ENCODE peak calls at places on chromosomes 5 and 9, in eight cellular contexts. Q is cardiac muscle cell, V is RPMI7951, W is neural crest cell, G is iris pigment epithelial cell, Y is EL, L is ovary, X is heart left ventricle. T is an unnamed sample.
A peak's percentile ranks its signal among the peaks of the same experiment; 100 is the strongest.

GRCh38 chr5:77103457-77103856 is 16.4 kb upstream of the ZBED3 start:
- DNase-seq in Q (no peak), V (no peak), W (no peak), G (no peak), Y (no peak), L (no peak), X (no peak), T (no peak)

GRCh38 chr5:5374034-5374715 is 48.3 kb upstream of the ICE1 start:
- DNase-seq in Q (peak; percentile 10), V (peak; percentile 79), W (no peak), G (peak; percentile 41), Y (peak; percentile 71), L (no peak), X (peak; percentile 44), T (peak; percentile 85)

GRCh38 chr9:134406366-134407122 is 80.3 kb downstream of the RXRA start:
- DNase-seq in Q (no peak), V (peak; percentile 58), W (no peak), G (no peak), Y (peak; percentile 14), L (no peak), X (no peak), T (no peak)

GRCh38 chr5:156388233-156388632 is 61.3 kb downstream of the SGCD start:
- DNase-seq in Q (no peak), V (no peak), W (no peak), G (no peak), Y (no peak), L (no peak), X (no peak), T (no peak)

GRCh38 chr9:132341177-132341840 is 13.5 kb downstream of the SETX start:
- DNase-seq in Q (no peak), V (no peak), W (no peak), G (no peak), Y (no peak), L (no peak), X (no peak), T (no peak)

GRCh38 chr9:27655454-27655853 is 82.2 kb upstream of the C9orf72 start:
- DNase-seq in Q (no peak), V (no peak), W (no peak), G (no peak), Y (no peak), L (no peak), X (no peak), T (no peak)

GRCh38 chr9:120770923-120771322 is 22.3 kb downstream of the FBXW2 start:
- DNase-seq in Q (no peak), V (no peak), W (no peak), G (no peak), Y (no peak), L (no peak), X (no peak), T (no peak)

GRCh38 chr5:168578006-168578405 is 1.2 kb downstream of the PANK3 start:
- DNase-seq in Q (peak; percentile 28), V (no peak), W (no peak), G (peak; percentile 54), Y (peak; percentile 25), L (no peak), X (no peak), T (peak; percentile 13)

GRCh38 chr5:135878156-135878620 is 17.5 kb downstream of the IL9 start:
- DNase-seq in Q (no peak), V (peak; percentile 9), W (no peak), G (no peak), Y (no peak), L (no peak), X (no peak), T (no peak)

GRCh38 chr9:20355022-20355421 is 267.3 kb downstream of the MLLT3 start:
- DNase-seq in Q (peak; percentile 80), V (peak; percentile 3), W (no peak), G (peak; percentile 87), Y (peak; percentile 85), L (no peak), X (no peak), T (no peak)

GRCh38 chr5:40755093-40755406 is 711 bp downstream of the TTC33 start:
- DNase-seq in Q (peak; percentile 87), V (peak; percentile 76), W (peak; percentile 48), G (peak; percentile 90), Y (peak; percentile 85), L (peak; percentile 60), X (peak; percentile 74), T (peak; percentile 71)

GRCh38 chr9:77291714-77292113 is 114.4 kb downstream of the VPS13A start:
- DNase-seq in Q (peak; percentile 25), V (peak; percentile 34), W (no peak), G (peak; percentile 59), Y (peak; percentile 55), L (no peak), X (no peak), T (peak; percentile 52)

GRCh38 chr5:174323878-174324281 is 278.4 kb downstream of the NSG2 start:
- DNase-seq in Q (peak; percentile 58), V (peak; percentile 65), W (peak; percentile 30), G (peak; percentile 60), Y (peak; percentile 44), L (no peak), X (no peak), T (peak; percentile 68)

GRCh38 chr5:175385691-175386360 is 58.2 kb downstream of the DRD1 start:
- DNase-seq in Q (no peak), V (peak; percentile 24), W (no peak), G (no peak), Y (peak; percentile 18), L (no peak), X (no peak), T (no peak)

GRCh38 chr9:106866243-106866642 is 3.3 kb downstream of the ZNF462 start:
- DNase-seq in Q (no peak), V (no peak), W (no peak), G (no peak), Y (no peak), L (no peak), X (no peak), T (no peak)